ENCODE peak calls at places on chromosomes 5 and 9, in seven cellular contexts. A is left ventricle myocardium inferior; Q is EH; H is activated CD8-positive, alpha-beta T cell treated with anti-CD3 and anti-CD28 coated beads for 36 hours; R is memory B cell; G is GM12865; K is spleen. N is an unnamed sample.
A peak's percentile ranks its signal among the peaks of the same experiment; 100 is the strongest.

GRCh38 chr5:58710871-58711270 is 128.0 kb downstream of the RAB3C start:
- DNase-seq in K (no peak), H (no peak), G (no peak), Q (no peak), R (no peak), A (no peak), N (no peak)

GRCh38 chr5:81165493-81166119 is 67.5 kb upstream of the CKMT2 start:
- DNase-seq in R (no peak), H (peak; percentile 86), K (no peak), Q (peak; percentile 61), G (peak; percentile 79), A (peak; percentile 40), N (peak; percentile 58)

GRCh38 chr5:166349036-166349435 is 1942.4 kb upstream of the WWC1 start:
- DNase-seq in A (no peak), K (no peak), R (no peak), G (no peak), H (no peak), Q (no peak), N (no peak)

GRCh38 chr5:120103498-120103897 is 360.6 kb upstream of the PRR16 start:
- DNase-seq in G (no peak), Q (no peak), K (no peak), A (no peak), H (no peak), R (no peak), N (no peak)

GRCh38 chr5:72234265-72234700 is 85.8 kb downstream of the MRPS27 start:
- DNase-seq in H (peak; percentile 41), K (no peak), Q (peak; percentile 81), G (peak; percentile 73), R (no peak), A (no peak), N (peak; percentile 89)

GRCh38 chr5:111494350-111494999 is 17.9 kb downstream of the STARD4 start:
- DNase-seq in R (no peak), Q (peak; percentile 16), G (no peak), A (no peak), H (no peak), K (no peak), N (no peak)

GRCh38 chr5:175654807-175655206 is 3.1 kb upstream of the HRH2 start:
- DNase-seq in K (no peak), Q (no peak), R (no peak), A (no peak), H (peak; percentile 49), G (no peak), N (no peak)

GRCh38 chr9:76395381-76395780 is 1.2 kb upstream of the RFK start:
- DNase-seq in R (no peak), H (no peak), A (no peak), K (peak; percentile 78), G (no peak), Q (no peak), N (peak; percentile 4)

GRCh38 chr5:123997354-123998215 is 485.6 kb downstream of the CSNK1G3 start:
- DNase-seq in K (no peak), G (no peak), H (no peak), Q (peak; percentile 85), A (no peak), R (no peak), N (no peak)

GRCh38 chr5:56900858-56901578 is 8.4 kb upstream of the SETD9 start:
- DNase-seq in K (no peak), G (peak; percentile 48), H (peak; percentile 35), R (peak; percentile 54), Q (peak; percentile 60), A (no peak), N (peak; percentile 64)

GRCh38 chr5:943874-944620 is 51.4 kb downstream of the TRIP13 start:
- DNase-seq in G (no peak), A (no peak), Q (no peak), R (no peak), K (no peak), H (no peak), N (no peak)

GRCh38 chr9:69265891-69266290 is 59.1 kb upstream of the ENTREP1 start:
- DNase-seq in Q (peak; percentile 8), A (no peak), R (no peak), K (no peak), H (no peak), G (no peak), N (no peak)

GRCh38 chr5:79990598-79991507 is at the start of gene MTX3:
- DNase-seq in A (peak; percentile 85), H (peak; percentile 96), R (peak; percentile 78), Q (peak; percentile 87), K (peak; percentile 94), G (peak; percentile 90), N (no peak)

GRCh38 chr5:173592050-173592669 is 24.3 kb downstream of the BOD1 start:
- DNase-seq in R (no peak), K (no peak), A (no peak), G (peak; percentile 43), Q (no peak), H (peak; percentile 31), N (peak; percentile 55)

GRCh38 chr5:174935854-174936474 is 211.6 kb downstream of the MSX2 start:
- DNase-seq in H (peak; percentile 39), K (peak; percentile 81), Q (peak; percentile 60), R (peak; percentile 11), A (peak; percentile 39), G (peak; percentile 35), N (peak; percentile 37)

GRCh38 chr5:32932231-32932935 is 221.3 kb downstream of the NPR3 start:
- DNase-seq in R (no peak), H (no peak), A (no peak), K (no peak), Q (peak; percentile 11), G (no peak), N (no peak)

GRCh38 chr5:120512068-120512467 is 48.0 kb downstream of the PRR16 start:
- DNase-seq in A (no peak), Q (no peak), G (no peak), R (no peak), H (no peak), K (no peak), N (no peak)

GRCh38 chr9:127706836-127707241 is at the start of gene CFAP157:
- DNase-seq in K (no peak), H (no peak), A (no peak), G (no peak), Q (no peak), R (no peak), N (peak; percentile 27)